ENCODE peak calls at places on chromosomes 12 and 14, in nine cellular contexts. One of them, this sample, is unnamed.

GRCh38 chr12:77494306-77494705 is 336.4 kb upstream of the NAV3 start:
- DNase-seq in hippocampal formation: no peak
- DNase-seq in PC-9: no peak
- DNase-seq in stimulated activated CD4-positive, alpha-beta T cell treated with anti-CD3 and anti-CD28 coated beads, Interleukin-4, amount 100 ng/mL, for 4 hours: no peak
- DNase-seq in stimulated activated CD8-positive, alpha-beta memory T cell treated with anti-CD3 and anti-CD28 coated beads, Interleukin-12 subunit alpha, Interleukin-12 subunit beta, amount 100 ng/mL, for 1 hour: no peak
- DNase-seq in naive thymus-derived CD8-positive, alpha-beta T cell: no peak
- DNase-seq in activated gamma-delta T cell treated with Interleukin-2 at 50 U/mL for 16 hours: no peak
- DNase-seq in heart left ventricle: no peak
- DNase-seq in posterior cingulate gyrus: no peak
- DNase-seq in this sample: no peak

GRCh38 chr12:107448198-107448597 is 237.4 kb upstream of the PWP1 start:
- DNase-seq in hippocampal formation: no peak
- DNase-seq in PC-9: no peak
- DNase-seq in stimulated activated CD4-positive, alpha-beta T cell treated with anti-CD3 and anti-CD28 coated beads, Interleukin-4, amount 100 ng/mL, for 4 hours: no peak
- DNase-seq in stimulated activated CD8-positive, alpha-beta memory T cell treated with anti-CD3 and anti-CD28 coated beads, Interleukin-12 subunit alpha, Interleukin-12 subunit beta, amount 100 ng/mL, for 1 hour: no peak
- DNase-seq in naive thymus-derived CD8-positive, alpha-beta T cell: no peak
- DNase-seq in activated gamma-delta T cell treated with Interleukin-2 at 50 U/mL for 16 hours: no peak
- DNase-seq in heart left ventricle: no peak
- DNase-seq in posterior cingulate gyrus: no peak
- DNase-seq in this sample: no peak

GRCh38 chr12:72723732-72724131 is 451.6 kb downstream of the TRHDE start:
- DNase-seq in hippocampal formation: no peak
- DNase-seq in PC-9: no peak
- DNase-seq in stimulated activated CD4-positive, alpha-beta T cell treated with anti-CD3 and anti-CD28 coated beads, Interleukin-4, amount 100 ng/mL, for 4 hours: no peak
- DNase-seq in stimulated activated CD8-positive, alpha-beta memory T cell treated with anti-CD3 and anti-CD28 coated beads, Interleukin-12 subunit alpha, Interleukin-12 subunit beta, amount 100 ng/mL, for 1 hour: no peak
- DNase-seq in naive thymus-derived CD8-positive, alpha-beta T cell: no peak
- DNase-seq in activated gamma-delta T cell treated with Interleukin-2 at 50 U/mL for 16 hours: no peak
- DNase-seq in heart left ventricle: no peak
- DNase-seq in posterior cingulate gyrus: no peak
- DNase-seq in this sample: no peak

GRCh38 chr12:104223599-104224168 is 8.1 kb downstream of the TXNRD1 start:
- DNase-seq in hippocampal formation: no peak
- DNase-seq in PC-9: no peak
- DNase-seq in stimulated activated CD4-positive, alpha-beta T cell treated with anti-CD3 and anti-CD28 coated beads, Interleukin-4, amount 100 ng/mL, for 4 hours: no peak
- DNase-seq in stimulated activated CD8-positive, alpha-beta memory T cell treated with anti-CD3 and anti-CD28 coated beads, Interleukin-12 subunit alpha, Interleukin-12 subunit beta, amount 100 ng/mL, for 1 hour: no peak
- DNase-seq in naive thymus-derived CD8-positive, alpha-beta T cell: no peak
- DNase-seq in activated gamma-delta T cell treated with Interleukin-2 at 50 U/mL for 16 hours: no peak
- DNase-seq in heart left ventricle: no peak
- DNase-seq in posterior cingulate gyrus: no peak
- DNase-seq in this sample: no peak

GRCh38 chr12:50751921-50752721 is 11.8 kb upstream of the ATF1 start:
- DNase-seq in hippocampal formation: no peak
- DNase-seq in PC-9: no peak
- DNase-seq in stimulated activated CD4-positive, alpha-beta T cell treated with anti-CD3 and anti-CD28 coated beads, Interleukin-4, amount 100 ng/mL, for 4 hours: no peak
- DNase-seq in stimulated activated CD8-positive, alpha-beta memory T cell treated with anti-CD3 and anti-CD28 coated beads, Interleukin-12 subunit alpha, Interleukin-12 subunit beta, amount 100 ng/mL, for 1 hour: no peak
- DNase-seq in naive thymus-derived CD8-positive, alpha-beta T cell: no peak
- DNase-seq in activated gamma-delta T cell treated with Interleukin-2 at 50 U/mL for 16 hours: no peak
- DNase-seq in heart left ventricle: no peak
- DNase-seq in posterior cingulate gyrus: no peak
- DNase-seq in this sample: no peak

GRCh38 chr14:92792885-92793284 is 1.2 kb upstream of the GOLGA5 start:
- DNase-seq in hippocampal formation: no peak
- DNase-seq in PC-9: no peak
- DNase-seq in stimulated activated CD4-positive, alpha-beta T cell treated with anti-CD3 and anti-CD28 coated beads, Interleukin-4, amount 100 ng/mL, for 4 hours: no peak
- DNase-seq in stimulated activated CD8-positive, alpha-beta memory T cell treated with anti-CD3 and anti-CD28 coated beads, Interleukin-12 subunit alpha, Interleukin-12 subunit beta, amount 100 ng/mL, for 1 hour: no peak
- DNase-seq in naive thymus-derived CD8-positive, alpha-beta T cell: no peak
- DNase-seq in activated gamma-delta T cell treated with Interleukin-2 at 50 U/mL for 16 hours: no peak
- DNase-seq in heart left ventricle: no peak
- DNase-seq in posterior cingulate gyrus: no peak
- DNase-seq in this sample: no peak

GRCh38 chr12:64665506-64665905 is 55.2 kb downstream of the RASSF3 start:
- DNase-seq in hippocampal formation: no peak
- DNase-seq in PC-9: no peak
- DNase-seq in stimulated activated CD4-positive, alpha-beta T cell treated with anti-CD3 and anti-CD28 coated beads, Interleukin-4, amount 100 ng/mL, for 4 hours: peak; percentile 49
- DNase-seq in stimulated activated CD8-positive, alpha-beta memory T cell treated with anti-CD3 and anti-CD28 coated beads, Interleukin-12 subunit alpha, Interleukin-12 subunit beta, amount 100 ng/mL, for 1 hour: no peak
- DNase-seq in naive thymus-derived CD8-positive, alpha-beta T cell: peak; percentile 71
- DNase-seq in activated gamma-delta T cell treated with Interleukin-2 at 50 U/mL for 16 hours: peak; percentile 32
- DNase-seq in heart left ventricle: no peak
- DNase-seq in posterior cingulate gyrus: no peak
- DNase-seq in this sample: peak; percentile 71

GRCh38 chr14:96176811-96177211 is 27.8 kb upstream of the BDKRB2 start:
- DNase-seq in hippocampal formation: no peak
- DNase-seq in PC-9: no peak
- DNase-seq in stimulated activated CD4-positive, alpha-beta T cell treated with anti-CD3 and anti-CD28 coated beads, Interleukin-4, amount 100 ng/mL, for 4 hours: no peak
- DNase-seq in stimulated activated CD8-positive, alpha-beta memory T cell treated with anti-CD3 and anti-CD28 coated beads, Interleukin-12 subunit alpha, Interleukin-12 subunit beta, amount 100 ng/mL, for 1 hour: no peak
- DNase-seq in naive thymus-derived CD8-positive, alpha-beta T cell: no peak
- DNase-seq in activated gamma-delta T cell treated with Interleukin-2 at 50 U/mL for 16 hours: no peak
- DNase-seq in heart left ventricle: no peak
- DNase-seq in posterior cingulate gyrus: no peak
- DNase-seq in this sample: no peak

GRCh38 chr14:31740688-31741087 is 179.5 kb downstream of the NUBPL start:
- DNase-seq in hippocampal formation: no peak
- DNase-seq in PC-9: no peak
- DNase-seq in stimulated activated CD4-positive, alpha-beta T cell treated with anti-CD3 and anti-CD28 coated beads, Interleukin-4, amount 100 ng/mL, for 4 hours: no peak
- DNase-seq in stimulated activated CD8-positive, alpha-beta memory T cell treated with anti-CD3 and anti-CD28 coated beads, Interleukin-12 subunit alpha, Interleukin-12 subunit beta, amount 100 ng/mL, for 1 hour: no peak
- DNase-seq in naive thymus-derived CD8-positive, alpha-beta T cell: no peak
- DNase-seq in activated gamma-delta T cell treated with Interleukin-2 at 50 U/mL for 16 hours: no peak
- DNase-seq in heart left ventricle: no peak
- DNase-seq in posterior cingulate gyrus: no peak
- DNase-seq in this sample: no peak

GRCh38 chr14:65187421-65188049 is 85.2 kb upstream of the MAX start:
- DNase-seq in hippocampal formation: no peak
- DNase-seq in PC-9: no peak
- DNase-seq in stimulated activated CD4-positive, alpha-beta T cell treated with anti-CD3 and anti-CD28 coated beads, Interleukin-4, amount 100 ng/mL, for 4 hours: no peak
- DNase-seq in stimulated activated CD8-positive, alpha-beta memory T cell treated with anti-CD3 and anti-CD28 coated beads, Interleukin-12 subunit alpha, Interleukin-12 subunit beta, amount 100 ng/mL, for 1 hour: no peak
- DNase-seq in naive thymus-derived CD8-positive, alpha-beta T cell: no peak
- DNase-seq in activated gamma-delta T cell treated with Interleukin-2 at 50 U/mL for 16 hours: no peak
- DNase-seq in heart left ventricle: no peak
- DNase-seq in posterior cingulate gyrus: no peak
- DNase-seq in this sample: no peak

GRCh38 chr14:22981090-22982012 is 1.0 kb downstream of the AJUBA start:
- DNase-seq in hippocampal formation: no peak
- DNase-seq in PC-9: no peak
- DNase-seq in stimulated activated CD4-positive, alpha-beta T cell treated with anti-CD3 and anti-CD28 coated beads, Interleukin-4, amount 100 ng/mL, for 4 hours: no peak
- DNase-seq in stimulated activated CD8-positive, alpha-beta memory T cell treated with anti-CD3 and anti-CD28 coated beads, Interleukin-12 subunit alpha, Interleukin-12 subunit beta, amount 100 ng/mL, for 1 hour: no peak
- DNase-seq in naive thymus-derived CD8-positive, alpha-beta T cell: peak; percentile 32
- DNase-seq in activated gamma-delta T cell treated with Interleukin-2 at 50 U/mL for 16 hours: no peak
- DNase-seq in heart left ventricle: peak; percentile 32
- DNase-seq in posterior cingulate gyrus: no peak
- DNase-seq in this sample: peak; percentile 25

GRCh38 chr12:124506145-124506831 is 61.1 kb downstream of the NCOR2 start:
- DNase-seq in hippocampal formation: no peak
- DNase-seq in PC-9: no peak
- DNase-seq in stimulated activated CD4-positive, alpha-beta T cell treated with anti-CD3 and anti-CD28 coated beads, Interleukin-4, amount 100 ng/mL, for 4 hours: no peak
- DNase-seq in stimulated activated CD8-positive, alpha-beta memory T cell treated with anti-CD3 and anti-CD28 coated beads, Interleukin-12 subunit alpha, Interleukin-12 subunit beta, amount 100 ng/mL, for 1 hour: no peak
- DNase-seq in naive thymus-derived CD8-positive, alpha-beta T cell: no peak
- DNase-seq in activated gamma-delta T cell treated with Interleukin-2 at 50 U/mL for 16 hours: no peak
- DNase-seq in heart left ventricle: peak; percentile 88
- DNase-seq in posterior cingulate gyrus: no peak
- DNase-seq in this sample: no peak

GRCh38 chr12:49580572-49581535 is 12.9 kb upstream of the MCRS1 start:
- DNase-seq in hippocampal formation: peak; percentile 61
- DNase-seq in PC-9: peak; percentile 65
- DNase-seq in stimulated activated CD4-positive, alpha-beta T cell treated with anti-CD3 and anti-CD28 coated beads, Interleukin-4, amount 100 ng/mL, for 4 hours: peak; percentile 46
- DNase-seq in stimulated activated CD8-positive, alpha-beta memory T cell treated with anti-CD3 and anti-CD28 coated beads, Interleukin-12 subunit alpha, Interleukin-12 subunit beta, amount 100 ng/mL, for 1 hour: peak; percentile 24
- DNase-seq in naive thymus-derived CD8-positive, alpha-beta T cell: peak; percentile 57
- DNase-seq in activated gamma-delta T cell treated with Interleukin-2 at 50 U/mL for 16 hours: peak; percentile 57
- DNase-seq in heart left ventricle: peak; percentile 79
- DNase-seq in posterior cingulate gyrus: peak; percentile 85
- DNase-seq in this sample: peak; percentile 24

GRCh38 chr14:29821665-29822429 is 105.8 kb downstream of the PRKD1 start:
- DNase-seq in hippocampal formation: no peak
- DNase-seq in PC-9: no peak
- DNase-seq in stimulated activated CD4-positive, alpha-beta T cell treated with anti-CD3 and anti-CD28 coated beads, Interleukin-4, amount 100 ng/mL, for 4 hours: no peak
- DNase-seq in stimulated activated CD8-positive, alpha-beta memory T cell treated with anti-CD3 and anti-CD28 coated beads, Interleukin-12 subunit alpha, Interleukin-12 subunit beta, amount 100 ng/mL, for 1 hour: no peak
- DNase-seq in naive thymus-derived CD8-positive, alpha-beta T cell: no peak
- DNase-seq in activated gamma-delta T cell treated with Interleukin-2 at 50 U/mL for 16 hours: no peak
- DNase-seq in heart left ventricle: no peak
- DNase-seq in posterior cingulate gyrus: no peak
- DNase-seq in this sample: no peak

GRCh38 chr12:20127401-20127800 is 240.9 kb upstream of the PDE3A start:
- DNase-seq in hippocampal formation: no peak
- DNase-seq in PC-9: no peak
- DNase-seq in stimulated activated CD4-positive, alpha-beta T cell treated with anti-CD3 and anti-CD28 coated beads, Interleukin-4, amount 100 ng/mL, for 4 hours: no peak
- DNase-seq in stimulated activated CD8-positive, alpha-beta memory T cell treated with anti-CD3 and anti-CD28 coated beads, Interleukin-12 subunit alpha, Interleukin-12 subunit beta, amount 100 ng/mL, for 1 hour: no peak
- DNase-seq in naive thymus-derived CD8-positive, alpha-beta T cell: no peak
- DNase-seq in activated gamma-delta T cell treated with Interleukin-2 at 50 U/mL for 16 hours: no peak
- DNase-seq in heart left ventricle: no peak
- DNase-seq in posterior cingulate gyrus: no peak
- DNase-seq in this sample: no peak

GRCh38 chr12:57131896-57132744 is 3.8 kb downstream of the LRP1 start:
- DNase-seq in hippocampal formation: no peak
- DNase-seq in PC-9: no peak
- DNase-seq in stimulated activated CD4-positive, alpha-beta T cell treated with anti-CD3 and anti-CD28 coated beads, Interleukin-4, amount 100 ng/mL, for 4 hours: no peak
- DNase-seq in stimulated activated CD8-positive, alpha-beta memory T cell treated with anti-CD3 and anti-CD28 coated beads, Interleukin-12 subunit alpha, Interleukin-12 subunit beta, amount 100 ng/mL, for 1 hour: no peak
- DNase-seq in naive thymus-derived CD8-positive, alpha-beta T cell: no peak
- DNase-seq in activated gamma-delta T cell treated with Interleukin-2 at 50 U/mL for 16 hours: no peak
- DNase-seq in heart left ventricle: no peak
- DNase-seq in posterior cingulate gyrus: no peak
- DNase-seq in this sample: no peak

GRCh38 chr14:21498540-21499526 is 12.3 kb downstream of the METTL3 start:
- DNase-seq in hippocampal formation: no peak
- DNase-seq in PC-9: no peak
- DNase-seq in stimulated activated CD4-positive, alpha-beta T cell treated with anti-CD3 and anti-CD28 coated beads, Interleukin-4, amount 100 ng/mL, for 4 hours: no peak
- DNase-seq in stimulated activated CD8-positive, alpha-beta memory T cell treated with anti-CD3 and anti-CD28 coated beads, Interleukin-12 subunit alpha, Interleukin-12 subunit beta, amount 100 ng/mL, for 1 hour: no peak
- DNase-seq in naive thymus-derived CD8-positive, alpha-beta T cell: peak; percentile 70
- DNase-seq in activated gamma-delta T cell treated with Interleukin-2 at 50 U/mL for 16 hours: peak; percentile 13
- DNase-seq in heart left ventricle: no peak
- DNase-seq in posterior cingulate gyrus: no peak
- DNase-seq in this sample: no peak

GRCh38 chr14:105199093-105199492 is 18.0 kb upstream of the NUDT14 start:
- DNase-seq in hippocampal formation: no peak
- DNase-seq in PC-9: no peak
- DNase-seq in stimulated activated CD4-positive, alpha-beta T cell treated with anti-CD3 and anti-CD28 coated beads, Interleukin-4, amount 100 ng/mL, for 4 hours: no peak
- DNase-seq in stimulated activated CD8-positive, alpha-beta memory T cell treated with anti-CD3 and anti-CD28 coated beads, Interleukin-12 subunit alpha, Interleukin-12 subunit beta, amount 100 ng/mL, for 1 hour: no peak
- DNase-seq in naive thymus-derived CD8-positive, alpha-beta T cell: no peak
- DNase-seq in activated gamma-delta T cell treated with Interleukin-2 at 50 U/mL for 16 hours: no peak
- DNase-seq in heart left ventricle: peak; percentile 74
- DNase-seq in posterior cingulate gyrus: no peak
- DNase-seq in this sample: no peak

GRCh38 chr12:18683603-18684002 is 54.2 kb downstream of the PLCZ1 start:
- DNase-seq in hippocampal formation: no peak
- DNase-seq in PC-9: no peak
- DNase-seq in stimulated activated CD4-positive, alpha-beta T cell treated with anti-CD3 and anti-CD28 coated beads, Interleukin-4, amount 100 ng/mL, for 4 hours: no peak
- DNase-seq in stimulated activated CD8-positive, alpha-beta memory T cell treated with anti-CD3 and anti-CD28 coated beads, Interleukin-12 subunit alpha, Interleukin-12 subunit beta, amount 100 ng/mL, for 1 hour: no peak
- DNase-seq in naive thymus-derived CD8-positive, alpha-beta T cell: no peak
- DNase-seq in activated gamma-delta T cell treated with Interleukin-2 at 50 U/mL for 16 hours: no peak
- DNase-seq in heart left ventricle: no peak
- DNase-seq in posterior cingulate gyrus: no peak
- DNase-seq in this sample: no peak

GRCh38 chr14:34843011-34843554 is 32.1 kb downstream of the BAZ1A start:
- DNase-seq in hippocampal formation: no peak
- DNase-seq in PC-9: no peak
- DNase-seq in stimulated activated CD4-positive, alpha-beta T cell treated with anti-CD3 and anti-CD28 coated beads, Interleukin-4, amount 100 ng/mL, for 4 hours: no peak
- DNase-seq in stimulated activated CD8-positive, alpha-beta memory T cell treated with anti-CD3 and anti-CD28 coated beads, Interleukin-12 subunit alpha, Interleukin-12 subunit beta, amount 100 ng/mL, for 1 hour: no peak
- DNase-seq in naive thymus-derived CD8-positive, alpha-beta T cell: no peak
- DNase-seq in activated gamma-delta T cell treated with Interleukin-2 at 50 U/mL for 16 hours: no peak
- DNase-seq in heart left ventricle: no peak
- DNase-seq in posterior cingulate gyrus: no peak
- DNase-seq in this sample: no peak

GRCh38 chr12:51293693-51294092 is 23.5 kb upstream of the SMAGP start:
- DNase-seq in hippocampal formation: no peak
- DNase-seq in PC-9: peak; percentile 42
- DNase-seq in stimulated activated CD4-positive, alpha-beta T cell treated with anti-CD3 and anti-CD28 coated beads, Interleukin-4, amount 100 ng/mL, for 4 hours: no peak
- DNase-seq in stimulated activated CD8-positive, alpha-beta memory T cell treated with anti-CD3 and anti-CD28 coated beads, Interleukin-12 subunit alpha, Interleukin-12 subunit beta, amount 100 ng/mL, for 1 hour: no peak
- DNase-seq in naive thymus-derived CD8-positive, alpha-beta T cell: no peak
- DNase-seq in activated gamma-delta T cell treated with Interleukin-2 at 50 U/mL for 16 hours: no peak
- DNase-seq in heart left ventricle: no peak
- DNase-seq in posterior cingulate gyrus: no peak
- DNase-seq in this sample: no peak